ENCODE peak calls at places on chromosomes 11 and 22, in seven cellular contexts. U is transverse colon, Q is neuronal stem cell, W is fibroblast of lung, D is neural progenitor cell, M is HCT116, X is epithelial cell of esophagus. R is an unnamed sample.
A peak's percentile ranks its signal among the peaks of the same experiment; 100 is the strongest.

GRCh38 chr22:16807109-16807508 is 18.1 kb downstream of the XKR3 start:
- DNase-seq in U (no peak), Q (no peak), W (no peak), D (no peak), M (no peak), X (no peak), R (no peak)

GRCh38 chr11:61899146-61899841 is 7.9 kb upstream of the FADS3 start:
- DNase-seq in U (peak; percentile 89), Q (peak; percentile 82), W (peak; percentile 51), D (peak; percentile 86), M (peak; percentile 36), X (peak; percentile 69), R (peak; percentile 71)

GRCh38 chr11:86802601-86803051 is 2.3 kb downstream of the PRSS23 start:
- DNase-seq in U (no peak), Q (no peak), W (peak; percentile 64), D (peak; percentile 77), M (peak; percentile 53), X (peak; percentile 77), R (peak; percentile 49)

GRCh38 chr11:128406365-128406706 is 181.0 kb downstream of the ETS1 start:
- DNase-seq in U (no peak), Q (no peak), W (no peak), D (no peak), M (no peak), X (no peak), R (no peak)

GRCh38 chr11:128359515-128359914 is 227.8 kb downstream of the ETS1 start:
- DNase-seq in U (no peak), Q (no peak), W (peak; percentile 50), D (no peak), M (no peak), X (no peak), R (peak; percentile 40)

GRCh38 chr22:23067023-23067650 is 3.2 kb upstream of the GNAZ start:
- DNase-seq in U (peak; percentile 3), Q (no peak), W (no peak), D (no peak), M (no peak), X (no peak), R (no peak)

GRCh38 chr22:48872271-48873260 is 955.1 kb downstream of the BRD1 start:
- DNase-seq in U (no peak), Q (no peak), W (no peak), D (no peak), M (no peak), X (no peak), R (no peak)

GRCh38 chr11:91673705-91674104 is 550.9 kb upstream of the FAT3 start:
- DNase-seq in U (no peak), Q (no peak), W (no peak), D (no peak), M (no peak), X (no peak), R (no peak)

GRCh38 chr11:94938399-94939055 is 34.8 kb downstream of the CWC15 start:
- DNase-seq in U (no peak), Q (no peak), W (peak; percentile 92), D (no peak), M (no peak), X (no peak), R (peak; percentile 89)

GRCh38 chr22:27692243-27692642 is 109.3 kb downstream of the MN1 start:
- DNase-seq in U (no peak), Q (no peak), W (peak; percentile 29), D (no peak), M (no peak), X (no peak), R (no peak)

GRCh38 chr11:63805844-63806415 is 7.3 kb upstream of the SPINDOC start:
- DNase-seq in U (no peak), Q (no peak), W (peak; percentile 7), D (no peak), M (no peak), X (no peak), R (peak; percentile 14)

GRCh38 chr22:42797021-42797420 is 60.1 kb downstream of the ARFGAP3 start:
- DNase-seq in U (no peak), Q (no peak), W (no peak), D (no peak), M (no peak), X (no peak), R (peak; percentile 54)

GRCh38 chr22:32202539-32203180 is 2.2 kb downstream of the RFPL2 start:
- DNase-seq in U (peak; percentile 71), Q (peak; percentile 37), W (peak; percentile 41), D (peak; percentile 76), M (peak; percentile 50), X (peak; percentile 57), R (peak; percentile 15)

GRCh38 chr11:10688401-10688800 is 5.2 kb downstream of the IRAG1 start:
- DNase-seq in U (no peak), Q (no peak), W (peak; percentile 82), D (no peak), M (peak; percentile 45), X (peak; percentile 85), R (no peak)

GRCh38 chr11:79081441-79082124 is 359.2 kb downstream of the TENM4 start:
- DNase-seq in U (no peak), Q (no peak), W (peak; percentile 90), D (peak; percentile 38), M (no peak), X (peak; percentile 24), R (no peak)

GRCh38 chr11:132177106-132177505 is 806.7 kb downstream of the NTM start:
- DNase-seq in U (no peak), Q (peak; percentile 56), W (peak; percentile 57), D (peak; percentile 67), M (no peak), X (peak; percentile 71), R (peak; percentile 43)

GRCh38 chr11:96254087-96254486 is 88.9 kb downstream of the MAML2 start:
- DNase-seq in U (peak; percentile 35), Q (no peak), W (peak; percentile 90), D (no peak), M (no peak), X (peak; percentile 25), R (peak; percentile 61)

DNA sequence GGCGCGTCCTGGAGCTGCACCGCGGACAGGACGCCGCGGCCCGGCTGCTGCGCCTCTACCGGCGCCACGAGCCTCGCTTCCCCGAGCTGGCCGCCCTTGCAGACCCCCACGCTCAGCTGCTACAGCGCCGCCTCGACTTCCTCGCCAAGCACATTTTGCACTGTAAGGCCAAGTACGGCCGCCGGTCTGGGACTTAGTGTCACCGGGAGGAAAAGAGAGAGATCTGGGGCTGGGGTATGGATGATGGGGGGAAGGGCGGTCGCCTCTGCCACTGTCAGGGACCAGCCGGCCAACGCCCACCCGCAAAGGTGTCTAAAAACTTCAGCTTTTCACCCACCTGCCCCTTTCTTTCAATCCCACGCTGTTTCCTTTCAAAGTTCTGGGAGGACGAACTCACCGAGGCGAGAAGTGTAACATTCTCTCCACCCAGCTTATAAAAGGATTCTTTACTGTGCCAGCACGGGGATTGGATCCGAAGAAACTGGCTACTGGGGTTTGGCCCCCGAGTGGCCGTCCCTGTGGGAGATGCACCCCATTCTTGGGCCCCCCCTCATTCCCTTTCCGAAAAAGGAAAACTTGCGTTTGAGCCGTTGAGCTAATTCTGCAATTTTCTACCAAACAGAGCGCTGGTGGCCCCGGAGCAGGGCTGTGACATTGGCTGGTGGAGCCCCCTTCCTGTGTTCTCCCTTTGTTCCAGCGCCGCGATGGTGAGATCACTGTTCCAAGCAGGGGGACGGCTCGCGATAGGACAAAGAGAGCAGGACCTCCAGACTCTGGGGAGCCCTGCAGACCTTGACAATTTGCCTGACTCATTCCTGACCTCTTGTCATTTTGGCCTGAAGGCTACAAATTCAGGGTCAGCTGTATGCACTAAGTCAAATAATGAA is 1.7 kb downstream of the FJX1 start:
- DNase-seq in U (peak; percentile 8), Q (peak; percentile 66), W (peak; percentile 49), D (peak; percentile 87), M (no peak), X (peak; percentile 41), R (peak; percentile 26)
- H3K4me3 ChIP-seq in U (peak overlapping the region; percentile 52), Q (peak overlapping the region; percentile 67), W (peak overlapping the region; percentile 75), D (peak overlapping the region; percentile 73), M (peak overlapping the region; percentile 49), X (peak overlapping the region; percentile 77), R (peak overlapping the region; percentile 71)

DNA sequence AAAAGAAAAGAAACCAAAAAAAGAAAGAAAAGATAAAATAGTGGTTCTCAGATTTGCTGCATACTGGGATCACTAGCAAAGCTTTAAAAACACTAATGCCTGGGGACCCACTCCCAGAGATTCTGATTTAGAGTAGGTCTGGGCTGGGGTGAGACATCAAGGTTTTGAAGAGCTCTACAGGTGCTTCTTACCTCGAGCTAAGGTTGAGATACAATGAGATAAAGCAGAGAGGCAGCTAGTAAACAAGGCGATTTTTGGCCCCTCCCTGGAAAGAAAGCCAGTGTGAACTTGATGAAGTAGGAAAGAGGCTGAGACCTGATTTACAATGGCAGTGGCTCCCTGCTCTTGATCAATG is 327.6 kb upstream of the CCDC90B start:
- DNase-seq in U (no peak), Q (no peak), W (no peak), D (no peak), M (no peak), X (no peak), R (no peak)
- H3K4me3 ChIP-seq in U (no peak overlapping the region), Q (no peak overlapping the region), W (no peak overlapping the region), D (no peak overlapping the region), M (no peak overlapping the region), X (no peak overlapping the region), R (no peak overlapping the region)

GRCh38 chr11:2810401-2811205 is 75.0 kb downstream of the CDKN1C start:
- DNase-seq in U (no peak), Q (no peak), W (no peak), D (no peak), M (no peak), X (no peak), R (no peak)

GRCh38 chr11:2813141-2813908 is 72.2 kb downstream of the CDKN1C start:
- DNase-seq in U (no peak), Q (no peak), W (peak; percentile 82), D (no peak), M (no peak), X (no peak), R (peak; percentile 74)

GRCh38 chr11:2813968-2814367 is 71.6 kb downstream of the CDKN1C start:
- DNase-seq in U (no peak), Q (no peak), W (no peak), D (no peak), M (no peak), X (no peak), R (no peak)

GRCh38 chr11:2811206-2812091 is 74.1 kb downstream of the CDKN1C start:
- DNase-seq in U (no peak), Q (no peak), W (no peak), D (no peak), M (no peak), X (no peak), R (no peak)

GRCh38 chr11:2812371-2812991 is 73.1 kb downstream of the CDKN1C start:
- DNase-seq in U (no peak), Q (no peak), W (no peak), D (no peak), M (no peak), X (no peak), R (peak; percentile 49)
- H3K4me3 ChIP-seq in U (peak overlapping the region; percentile 15), Q (no peak overlapping the region), W (no peak overlapping the region), D (no peak overlapping the region), M (no peak overlapping the region), X (no peak overlapping the region), R (no peak overlapping the region)

DNA sequence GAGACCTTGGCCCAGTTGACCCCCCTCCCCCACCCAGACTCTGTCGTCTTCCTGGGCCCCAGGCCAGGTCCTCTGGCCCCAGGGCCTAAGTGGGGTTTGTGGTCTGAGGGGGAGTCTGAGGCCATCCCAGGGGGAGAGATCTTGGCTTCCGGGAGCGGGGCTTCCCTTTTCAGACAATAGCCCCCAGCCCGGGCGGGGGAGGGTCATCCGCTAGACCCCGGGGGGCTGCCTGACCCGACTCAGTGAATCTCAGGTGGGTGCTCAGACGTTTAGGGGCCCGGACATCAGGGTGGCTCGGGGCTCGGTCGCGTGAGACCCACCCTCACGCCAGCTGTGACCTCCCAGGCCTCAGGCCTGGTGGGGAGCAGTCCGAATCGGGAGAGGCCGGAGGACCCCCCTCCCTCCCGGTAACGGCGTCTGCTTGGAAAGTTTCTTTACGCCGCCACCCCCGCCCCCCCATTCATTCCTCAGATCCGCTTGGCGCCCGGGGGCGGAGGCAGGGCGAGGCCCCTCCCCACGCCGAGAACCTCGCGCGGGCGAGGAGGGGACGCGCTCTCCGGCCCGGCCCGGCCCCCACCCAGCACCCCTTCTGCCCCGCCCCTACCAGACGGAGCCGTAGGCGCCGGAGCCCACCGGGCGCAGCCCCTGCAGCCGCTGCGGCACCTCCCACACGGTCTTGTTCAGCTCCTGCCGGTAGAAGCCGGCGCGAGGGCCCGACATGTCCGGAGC is 443 bp downstream of the MAPK11 start:
- DNase-seq in U (no peak), Q (no peak), W (peak; percentile 67), D (no peak), M (no peak), X (peak; percentile 46), R (no peak)
- H3K4me3 ChIP-seq in U (peak overlapping the region; percentile 59), Q (peak overlapping the region; percentile 67), W (no peak overlapping the region), D (peak overlapping the region; percentile 49), M (peak overlapping the region; percentile 48), X (peak overlapping the region; percentile 22), R (peak overlapping the region; percentile 51)